ENCODE peak calls at places on chromosomes 1 and 21, in nine cellular contexts. M is choroid plexus epithelial cell, P is tibial artery, C is fibroblast of lung, E is CD14-positive monocyte, N is GM20000, Q is AG09319, G is pancreas, B is ovary. D is an unnamed sample.

GRCh38 chr1:230011333-230012092 is 55.5 kb upstream of the GALNT2 start:
- DNase-seq in M (no peak), P (no peak), C (no peak), E (no peak), N (no peak), Q (no peak), G (no peak), B (no peak), D (no peak)

GRCh38 chr1:153509729-153510354 is 25.9 kb downstream of the S100A6 start:
- DNase-seq in M (peak), P (no peak), C (no peak), E (no peak), N (peak), Q (no peak), G (no peak), B (no peak), D (peak)

GRCh38 chr1:228341450-228341813 is 65.2 kb downstream of the TRIM11 start:
- DNase-seq in M (no peak), P (no peak), C (no peak), E (peak), N (no peak), Q (no peak), G (peak), B (peak), D (no peak)

GRCh38 chr1:154862927-154863701 is 7.0 kb downstream of the KCNN3 start:
- DNase-seq in M (no peak), P (no peak), C (no peak), E (no peak), N (no peak), Q (no peak), G (no peak), B (no peak), D (peak)

GRCh38 chr1:204225841-204226745 is 12.3 kb upstream of the GOLT1A start:
- DNase-seq in M (peak), P (no peak), C (no peak), E (no peak), N (no peak), Q (no peak), G (no peak), B (no peak), D (no peak)

GRCh38 chr1:93625582-93626327 is 55.9 kb downstream of the BCAR3 start:
- DNase-seq in M (peak), P (no peak), C (peak), E (no peak), N (no peak), Q (no peak), G (no peak), B (no peak), D (no peak)

GRCh38 chr1:234862944-234863515 is 253.1 kb upstream of the IRF2BP2 start:
- DNase-seq in M (peak), P (peak), C (peak), E (no peak), N (no peak), Q (no peak), G (no peak), B (peak), D (no peak)

GRCh38 chr1:116178837-116179236 is 67.6 kb downstream of the MAB21L3 start:
- DNase-seq in M (no peak), P (no peak), C (no peak), E (no peak), N (no peak), Q (no peak), G (no peak), B (no peak), D (no peak)

GRCh38 chr1:214664656-214665433 is 61.9 kb downstream of the CENPF start:
- DNase-seq in M (peak), P (no peak), C (no peak), E (no peak), N (no peak), Q (no peak), G (no peak), B (no peak), D (no peak)

GRCh38 chr1:171343727-171344472 is 29.9 kb downstream of the FMO4 start:
- DNase-seq in M (no peak), P (no peak), C (no peak), E (no peak), N (no peak), Q (no peak), G (no peak), B (no peak), D (no peak)

GRCh38 chr21:45057886-45058285 is 16.5 kb upstream of the ADARB1 start:
- DNase-seq in M (no peak), P (peak), C (no peak), E (no peak), N (no peak), Q (no peak), G (no peak), B (no peak), D (no peak)

GRCh38 chr1:10286244-10286643 is 75.9 kb downstream of the KIF1B start:
- DNase-seq in M (no peak), P (no peak), C (peak), E (no peak), N (no peak), Q (no peak), G (no peak), B (no peak), D (no peak)

GRCh38 chr1:1599919-1600860 is at the start of gene FNDC10:
- DNase-seq in M (no peak), P (peak), C (no peak), E (no peak), N (peak), Q (no peak), G (peak), B (no peak), D (no peak)

GRCh38 chr1:90838720-90839119 is 121.6 kb upstream of the BARHL2 start:
- DNase-seq in M (no peak), P (no peak), C (no peak), E (no peak), N (no peak), Q (no peak), G (no peak), B (no peak), D (no peak)

GRCh38 chr1:244097523-244098390 is 46.7 kb downstream of the ZBTB18 start:
- DNase-seq in M (no peak), P (no peak), C (no peak), E (no peak), N (no peak), Q (no peak), G (no peak), B (no peak), D (no peak)

GRCh38 chr1:154719586-154720327 is 111.8 kb upstream of the ADAR start:
- DNase-seq in M (no peak), P (no peak), C (no peak), E (no peak), N (no peak), Q (no peak), G (no peak), B (no peak), D (no peak)

GRCh38 chr1:171550055-171550454 is 64.7 kb downstream of the PRRC2C start:
- DNase-seq in M (no peak), P (no peak), C (no peak), E (no peak), N (no peak), Q (no peak), G (no peak), B (no peak), D (no peak)

GRCh38 chr21:46509760-46510159 is 51.1 kb downstream of the DIP2A start:
- DNase-seq in M (no peak), P (no peak), C (peak), E (no peak), N (no peak), Q (no peak), G (no peak), B (no peak), D (no peak)

GRCh38 chr21:29638761-29639327 is 301.0 kb downstream of the GRIK1 start:
- DNase-seq in M (no peak), P (no peak), C (no peak), E (no peak), N (no peak), Q (no peak), G (no peak), B (no peak), D (no peak)

GRCh38 chr1:217630711-217631591 is at the start of the genes GPATCH2 and SPATA17:
- DNase-seq in M (peak), P (peak), C (peak), E (peak), N (peak), Q (peak), G (peak), B (peak), D (peak)
- TF ChIP-seq CTCF in M (peak), P (peak), C (no peak), E (peak), N (no peak), Q (peak), G (no peak), B (no peak), D (no peak)

GRCh38 chr1:213061263-213061662 is 10.2 kb downstream of the RPS6KC1 start:
- DNase-seq in M (no peak), P (no peak), C (no peak), E (no peak), N (no peak), Q (no peak), G (no peak), B (no peak), D (peak)
- TF ChIP-seq CTCF in M (no peak), P (no peak), C (no peak), E (no peak), N (no peak), Q (no peak), G (no peak), B (no peak), D (no peak)

DNA sequence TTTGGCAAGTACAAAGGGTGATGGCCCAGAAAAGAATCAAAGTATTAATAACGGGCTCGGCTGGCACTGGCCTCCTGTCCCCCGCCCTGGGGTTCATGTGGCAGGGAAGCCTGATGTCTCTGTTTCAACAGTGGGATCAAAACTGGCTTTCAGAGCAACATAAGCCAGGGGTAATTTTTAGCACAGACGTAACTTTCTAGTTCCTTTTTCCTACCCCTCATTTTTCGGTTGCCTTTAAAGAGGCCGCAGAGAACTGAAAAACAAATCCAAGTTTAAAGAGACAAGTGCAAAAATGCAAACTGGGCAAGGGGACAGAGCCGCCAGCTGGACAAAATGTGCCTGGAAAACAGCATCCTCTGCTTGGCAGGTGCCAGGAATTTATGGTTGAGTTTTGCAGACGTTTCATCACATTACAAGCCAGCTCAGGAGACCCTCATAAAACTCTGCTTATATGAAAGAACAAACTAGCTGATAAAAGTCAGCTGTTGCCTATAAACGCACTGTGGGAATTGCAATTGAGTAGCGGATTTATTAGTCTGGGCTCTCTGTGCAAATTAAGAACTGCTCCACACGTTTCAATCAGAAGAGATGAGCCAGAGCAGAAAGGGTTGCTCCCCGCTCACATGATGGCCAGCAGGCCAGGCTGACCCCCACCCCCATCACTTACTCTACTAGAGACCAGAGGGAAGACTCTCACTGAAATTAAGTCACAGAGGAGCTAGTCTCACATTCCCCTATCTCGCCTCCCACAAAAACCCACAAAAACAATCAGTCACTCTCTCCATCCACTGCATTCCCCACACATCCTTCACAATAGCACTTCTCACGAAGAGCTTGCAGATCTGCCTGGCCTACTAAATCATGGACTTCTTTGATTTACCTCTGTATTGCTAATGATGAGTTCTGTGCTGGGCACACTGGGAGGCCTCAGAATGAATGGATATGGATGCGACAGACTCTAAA is 15.8 kb upstream of the CDCA8 start:
- DNase-seq in M (no peak), P (peak), C (no peak), E (no peak), N (peak), Q (no peak), G (peak), B (peak), D (no peak)
- TF ChIP-seq CTCF in M (no peak), P (no peak), C (no peak), E (no peak), N (peak), Q (peak), G (no peak), B (no peak), D (no peak)

GRCh38 chr1:28329395-28330153 is 734 bp downstream of the MED18 start:
- DNase-seq in M (peak), P (peak), C (peak), E (peak), N (no peak), Q (no peak), G (peak), B (peak), D (peak)
- TF ChIP-seq CTCF in M (peak), P (no peak), C (no peak), E (no peak), N (no peak), Q (no peak), G (no peak), B (no peak), D (no peak)

DNA sequence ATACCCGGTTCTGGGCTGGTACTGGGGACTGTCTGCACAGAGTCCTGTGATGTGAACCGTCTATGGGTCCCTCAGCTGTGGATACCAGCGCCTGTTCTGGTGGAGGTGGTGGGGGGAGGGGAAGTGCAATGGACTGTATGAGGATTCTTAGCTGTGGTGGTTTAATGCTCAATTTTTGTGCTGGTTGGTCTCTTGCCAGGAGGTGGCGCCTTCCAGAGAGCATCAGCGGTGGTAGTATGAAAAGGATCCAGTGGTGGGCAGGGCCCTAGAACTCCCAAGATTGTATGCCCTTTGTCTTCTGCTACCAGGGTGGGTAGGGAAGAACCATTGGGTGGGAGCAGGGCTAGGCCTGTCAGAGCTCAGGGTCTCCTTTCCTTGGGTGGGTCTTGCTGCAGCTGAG is 89.4 kb upstream of the B3GALT2 start:
- DNase-seq in M (no peak), P (no peak), C (no peak), E (no peak), N (no peak), Q (no peak), G (no peak), B (no peak), D (no peak)
- TF ChIP-seq CTCF in M (no peak), P (no peak), C (no peak), E (no peak), N (no peak), Q (no peak), G (no peak), B (no peak), D (no peak)

GRCh38 chr1:233448290-233448689 is 120.8 kb downstream of the MAP3K21 start:
- DNase-seq in M (no peak), P (no peak), C (no peak), E (no peak), N (no peak), Q (no peak), G (no peak), B (no peak), D (no peak)
- TF ChIP-seq CTCF in M (no peak), P (no peak), C (no peak), E (no peak), N (no peak), Q (no peak), G (no peak), B (no peak), D (no peak)

GRCh38 chr1:177706977-177707376 is 262.9 kb downstream of the SEC16B start:
- DNase-seq in M (no peak), P (no peak), C (no peak), E (no peak), N (no peak), Q (no peak), G (no peak), B (no peak), D (no peak)
- TF ChIP-seq CTCF in M (no peak), P (no peak), C (no peak), E (no peak), N (no peak), Q (no peak), G (no peak), B (no peak), D (no peak)

DNA sequence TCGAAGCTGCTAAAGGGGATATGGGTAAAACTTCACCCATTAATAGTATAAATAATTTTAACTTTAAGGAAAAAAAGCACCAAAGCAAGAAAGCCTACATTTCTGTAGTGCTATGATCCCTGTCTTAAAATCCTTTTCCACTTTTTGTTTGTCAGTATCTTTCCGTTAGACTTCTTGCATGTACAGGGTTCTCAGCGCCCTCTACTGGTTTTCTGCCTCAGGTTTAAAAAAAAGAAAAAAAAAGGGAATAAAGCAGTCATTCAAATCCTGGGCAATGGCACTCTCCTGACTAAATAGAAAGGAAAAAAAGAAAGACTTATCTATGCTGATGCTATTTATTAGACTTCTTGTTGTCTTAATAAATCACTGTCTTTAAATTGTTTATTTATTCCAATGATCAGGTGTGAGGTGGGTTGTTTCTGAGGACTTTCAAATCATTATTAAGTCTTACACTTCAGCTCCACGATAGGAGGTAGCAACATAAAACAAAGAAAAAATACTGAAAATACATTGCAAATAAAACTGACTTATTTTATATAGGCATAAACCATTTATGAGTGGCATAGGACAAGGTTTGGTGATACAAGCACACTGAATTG is 475.4 kb upstream of the NR5A2 start:
- DNase-seq in M (peak), P (no peak), C (peak), E (no peak), N (peak), Q (peak), G (no peak), B (no peak), D (peak)
- TF ChIP-seq CTCF in M (peak), P (peak), C (peak), E (peak), N (peak), Q (peak), G (no peak), B (no peak), D (peak)